ENCODE peak calls at places on chromosome 4, in eight cellular contexts. L is neural progenitor cell, D is mesendoderm, N is neuronal stem cell, B is endothelial cell of umbilical vein, C is PC-3, M is GM23248, I is kidney. O is an unnamed sample.
A peak's percentile ranks its signal among the peaks of the same experiment; 100 is the strongest.

GRCh38 chr4:45453258-45453841 is 670.5 kb downstream of the GABRG1 start:
- DNase-seq in L (peak; percentile 68), D (peak; percentile 76), N (peak; percentile 31), B (no peak), C (peak; percentile 55), M (peak; percentile 71), I (no peak), O (peak; percentile 58)

GRCh38 chr4:107470173-107470572 is 249.9 kb downstream of the PAPSS1 start:
- DNase-seq in L (no peak), D (no peak), N (no peak), B (no peak), C (no peak), M (no peak), I (no peak), O (no peak)

GRCh38 chr4:22019676-22020075 is 71.1 kb upstream of the KCNIP4 start:
- DNase-seq in L (no peak), D (no peak), N (no peak), B (no peak), C (peak; percentile 7), M (peak; percentile 80), I (no peak), O (no peak)

GRCh38 chr4:78154972-78155371 is 97.8 kb downstream of the FRAS1 start:
- DNase-seq in L (no peak), D (no peak), N (no peak), B (no peak), C (no peak), M (no peak), I (no peak), O (no peak)

GRCh38 chr4:147370473-147370872 is 110.4 kb upstream of the EDNRA start:
- DNase-seq in L (no peak), D (no peak), N (no peak), B (no peak), C (peak; percentile 32), M (peak; percentile 11), I (no peak), O (no peak)

GRCh38 chr4:73816814-73817213 is 19.7 kb upstream of the CXCL6 start:
- DNase-seq in L (no peak), D (no peak), N (no peak), B (peak; percentile 79), C (peak; percentile 89), M (peak; percentile 80), I (no peak), O (no peak)

GRCh38 chr4:6493668-6494304 is 21.4 kb upstream of the PPP2R2C start:
- DNase-seq in L (peak; percentile 21), D (peak; percentile 83), N (peak; percentile 8), B (no peak), C (peak; percentile 25), M (peak; percentile 21), I (no peak), O (peak; percentile 67)

GRCh38 chr4:76095568-76095967 is 21.1 kb downstream of the ART3 start:
- DNase-seq in L (no peak), D (no peak), N (no peak), B (no peak), C (no peak), M (no peak), I (no peak), O (no peak)

GRCh38 chr4:141130947-141131545 is 2.2 kb downstream of the RNF150 start:
- DNase-seq in L (no peak), D (no peak), N (no peak), B (no peak), C (no peak), M (peak; percentile 17), I (no peak), O (no peak)

GRCh38 chr4:84501721-84502267 is 2.7 kb upstream of the NKX6-1 start:
- DNase-seq in L (peak; percentile 55), D (no peak), N (no peak), B (no peak), C (no peak), M (no peak), I (peak; percentile 61), O (peak; percentile 70)
- H3K27ac ChIP-seq in L (no peak overlapping the region), D (no peak overlapping the region), N (no peak overlapping the region), B (no peak overlapping the region), C (no peak overlapping the region), M (no peak overlapping the region), I (no peak overlapping the region), O (no peak overlapping the region)

GRCh38 chr4:127212701-127213100 is 420.1 kb upstream of the INTU start:
- DNase-seq in L (no peak), D (no peak), N (no peak), B (no peak), C (no peak), M (no peak), I (no peak), O (no peak)

GRCh38 chr4:127214936-127215335 is 417.8 kb upstream of the INTU start:
- DNase-seq in L (no peak), D (no peak), N (no peak), B (no peak), C (no peak), M (no peak), I (no peak), O (no peak)

GRCh38 chr4:127211377-127212268 is 421.1 kb upstream of the INTU start:
- DNase-seq in L (no peak), D (no peak), N (no peak), B (no peak), C (no peak), M (no peak), I (no peak), O (no peak)

GRCh38 chr4:127212269-127212580 is 420.5 kb upstream of the INTU start:
- DNase-seq in L (no peak), D (no peak), N (no peak), B (no peak), C (no peak), M (peak; percentile 12), I (no peak), O (no peak)

DNA sequence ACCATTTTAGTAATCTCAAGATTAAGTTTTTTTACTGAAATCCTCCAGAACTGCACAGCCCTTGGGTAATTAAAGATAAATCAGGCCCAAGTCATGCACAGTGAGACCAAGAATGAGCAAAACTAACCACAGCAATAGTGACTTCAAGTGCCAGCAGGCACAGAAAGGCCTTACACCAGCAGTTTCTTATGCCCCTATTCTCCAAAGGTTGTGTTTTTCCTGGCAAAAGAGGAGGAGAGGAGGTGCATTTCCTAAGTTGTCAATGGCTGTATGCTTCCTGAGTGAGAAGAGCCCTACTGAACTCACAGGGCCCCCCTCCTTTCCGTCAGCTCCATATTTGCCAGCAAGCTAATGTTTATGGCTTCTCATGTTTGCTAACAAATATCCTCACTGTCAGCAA is 418.8 kb upstream of the INTU start:
- DNase-seq in L (no peak), D (no peak), N (no peak), B (no peak), C (no peak), M (no peak), I (no peak), O (no peak)
- H3K9ac ChIP-seq in L (no peak overlapping the region), D (no peak overlapping the region), N (no peak overlapping the region), B (no peak overlapping the region), C (no peak overlapping the region), M (no peak overlapping the region), I (no peak overlapping the region), O (no peak overlapping the region)

DNA sequence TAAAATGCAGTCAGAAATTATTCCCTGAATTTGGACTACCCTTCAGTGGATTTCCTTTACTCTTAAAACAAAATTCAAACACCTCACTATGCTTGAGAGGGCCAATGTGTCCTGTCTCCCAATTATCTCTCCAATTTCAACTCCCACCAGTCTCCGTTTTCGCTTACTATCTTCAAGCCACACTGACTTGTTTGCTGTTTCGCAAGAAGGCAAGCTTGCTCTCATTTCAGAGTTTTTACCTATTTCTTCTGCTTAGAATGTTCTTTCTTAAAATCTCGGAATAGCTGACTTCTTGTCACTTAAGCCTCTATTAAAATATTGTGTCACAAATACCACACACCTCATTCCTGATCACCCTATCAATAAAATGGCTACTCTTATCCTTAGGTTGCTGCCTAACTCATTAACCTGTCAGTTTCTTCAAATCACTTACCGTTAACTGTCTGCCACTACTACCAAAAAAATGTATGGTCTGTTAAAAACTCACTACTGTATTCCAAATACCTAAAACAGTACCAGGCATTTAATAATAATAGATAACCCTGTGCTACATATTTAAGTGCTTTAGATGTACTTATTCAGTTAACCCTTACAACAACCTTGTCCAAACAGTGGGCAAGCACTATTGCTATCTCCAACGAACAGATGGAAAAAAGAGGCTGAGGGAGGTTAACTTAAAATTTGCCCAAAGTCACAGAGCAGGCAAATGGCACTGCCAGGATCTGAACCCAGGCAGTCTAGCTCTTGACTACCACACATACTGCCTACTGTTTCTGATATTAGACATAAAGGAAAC is 2.9 kb downstream of the UBA6 start:
- DNase-seq in L (no peak), D (no peak), N (no peak), B (no peak), C (no peak), M (no peak), I (no peak), O (no peak)
- H3K4me3 ChIP-seq in L (no peak overlapping the region), D (no peak overlapping the region), N (no peak overlapping the region), B (no peak overlapping the region), C (peak overlapping the region; percentile 86), M (no peak overlapping the region), I (no peak overlapping the region), O (peak overlapping the region; percentile 61)

GRCh38 chr4:180757927-180758326 is 1485.3 kb upstream of the TENM3 start:
- DNase-seq in L (no peak), D (peak; percentile 23), N (no peak), B (no peak), C (no peak), M (no peak), I (no peak), O (no peak)
- H3K27ac ChIP-seq in L (no peak overlapping the region), D (no peak overlapping the region), N (no peak overlapping the region), B (no peak overlapping the region), C (no peak overlapping the region), M (no peak overlapping the region), I (no peak overlapping the region), O (no peak overlapping the region)

GRCh38 chr4:95095352-95095974 is 337.7 kb downstream of the BMPR1B start:
- DNase-seq in L (peak; percentile 44), D (peak; percentile 32), N (no peak), B (peak; percentile 58), C (peak; percentile 71), M (peak; percentile 75), I (no peak), O (no peak)

GRCh38 chr4:95093936-95094929 is 336.5 kb downstream of the BMPR1B start:
- DNase-seq in L (no peak), D (no peak), N (no peak), B (no peak), C (peak; percentile 70), M (no peak), I (no peak), O (no peak)

GRCh38 chr4:95091272-95091671 is 333.5 kb downstream of the BMPR1B start:
- DNase-seq in L (peak; percentile 13), D (no peak), N (no peak), B (no peak), C (no peak), M (peak; percentile 3), I (no peak), O (no peak)

GRCh38 chr4:95092762-95093161 is 335.0 kb downstream of the BMPR1B start:
- DNase-seq in L (no peak), D (no peak), N (no peak), B (peak; percentile 42), C (peak; percentile 57), M (peak; percentile 2), I (no peak), O (no peak)

DNA sequence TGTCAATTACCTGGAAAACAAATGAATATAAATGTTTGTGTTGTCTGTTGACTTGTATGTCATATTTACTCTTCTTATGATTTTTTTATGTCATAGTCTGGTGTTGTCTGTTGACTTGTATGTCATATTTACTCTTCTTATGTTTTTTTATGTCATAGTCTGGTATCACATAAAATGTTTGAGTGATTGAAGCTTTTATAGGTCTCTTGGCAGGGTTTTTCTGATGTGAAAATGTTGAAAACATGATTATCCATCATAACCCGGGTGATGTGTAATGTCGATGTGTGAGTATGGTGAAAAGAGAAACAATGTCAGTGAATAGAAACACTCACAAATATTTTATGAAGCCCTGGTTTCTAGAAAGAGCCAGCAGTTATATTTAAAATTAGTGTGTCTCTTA is 335.7 kb downstream of the BMPR1B start:
- DNase-seq in L (no peak), D (no peak), N (no peak), B (no peak), C (no peak), M (no peak), I (no peak), O (no peak)
- H3K9ac ChIP-seq in L (no peak overlapping the region), D (no peak overlapping the region), N (no peak overlapping the region), B (no peak overlapping the region), C (peak overlapping the region; percentile 83), M (no peak overlapping the region), I (no peak overlapping the region), O (no peak overlapping the region)

O was measured in endodermal cell.